ENCODE peak calls at places on chromosomes 11 and 22, in seven cellular contexts. G, Y, L, R, S, J and C are unnamed samples.
A peak's percentile ranks its signal among the peaks of the same experiment; 100 is the strongest.

GRCh38 chr22:17109113-17109865 is 11.9 kb downstream of the TMEM121B start:
- DNase-seq in R (no peak), S (no peak), G (no peak), Y (no peak), J (no peak), L (no peak), C (no peak)

GRCh38 chr11:74672332-74672955 is 58.8 kb downstream of the CHRDL2 start:
- DNase-seq in L (no peak), Y (no peak), S (no peak), G (no peak), J (no peak), R (peak; percentile 15), C (no peak)

GRCh38 chr22:48372395-48372794 is 1455.3 kb downstream of the BRD1 start:
- DNase-seq in S (no peak), L (no peak), J (no peak), G (no peak), R (no peak), Y (no peak), C (no peak)

GRCh38 chr11:72195518-72195917 is 3.6 kb downstream of the FOLR1 start:
- DNase-seq in J (no peak), G (no peak), L (no peak), Y (no peak), S (no peak), R (no peak), C (no peak)

GRCh38 chr22:35023692-35024363 is 42.1 kb upstream of the ISX start:
- DNase-seq in G (peak; percentile 45), Y (peak; percentile 96), L (peak; percentile 92), R (no peak), S (peak; percentile 96), J (peak; percentile 26), C (peak; percentile 81)

GRCh38 chr11:132114185-132114584 is 743.8 kb downstream of the NTM start:
- DNase-seq in L (peak; percentile 26), S (peak; percentile 49), J (no peak), Y (peak; percentile 50), G (peak; percentile 21), R (peak; percentile 21), C (peak; percentile 19)

GRCh38 chr11:134401825-134402809 is 9.9 kb downstream of the B3GAT1 start:
- DNase-seq in L (no peak), R (no peak), S (no peak), G (no peak), Y (no peak), J (no peak), C (no peak)

GRCh38 chr22:49547751-49548239 is 279.9 kb downstream of the BRD1 start:
- DNase-seq in S (no peak), R (no peak), L (no peak), J (no peak), Y (no peak), G (no peak), C (no peak)

GRCh38 chr22:20657963-20658362 is 116.0 kb upstream of the SERPIND1 start:
- DNase-seq in R (no peak), G (no peak), Y (no peak), J (no peak), S (no peak), L (no peak), C (no peak)

GRCh38 chr11:78365381-78365792 is 52.2 kb downstream of the GAB2 start:
- DNase-seq in Y (no peak), G (no peak), J (no peak), L (no peak), R (peak; percentile 33), S (no peak), C (peak; percentile 12)

GRCh38 chr22:31199187-31199586 is 12.9 kb upstream of the LIMK2 start:
- DNase-seq in G (no peak), Y (no peak), S (no peak), R (no peak), J (no peak), L (no peak), C (no peak)

GRCh38 chr11:33687733-33688479 is 12.7 kb downstream of the C11orf91 start:
- DNase-seq in G (peak; percentile 70), S (peak; percentile 58), R (peak; percentile 57), Y (peak; percentile 66), L (peak; percentile 65), J (no peak), C (peak; percentile 41)

GRCh38 chr11:123211134-123211879 is 16.3 kb upstream of the CLMP start:
- DNase-seq in J (no peak), S (no peak), Y (no peak), L (no peak), R (no peak), G (no peak), C (no peak)

GRCh38 chr11:12489246-12489772 is 111.9 kb downstream of the PARVA start:
- DNase-seq in J (no peak), Y (no peak), R (no peak), G (no peak), S (no peak), L (no peak), C (no peak)

GRCh38 chr11:12480401-12480800 is 103.0 kb downstream of the PARVA start:
- DNase-seq in R (no peak), J (no peak), S (no peak), G (no peak), Y (no peak), L (no peak), C (no peak)

GRCh38 chr11:12482839-12483238 is 105.5 kb downstream of the PARVA start:
- DNase-seq in G (peak; percentile 39), S (no peak), J (no peak), R (no peak), L (no peak), Y (no peak), C (no peak)

GRCh38 chr11:12483604-12484003 is 106.2 kb downstream of the PARVA start:
- DNase-seq in J (no peak), L (no peak), Y (no peak), G (no peak), R (no peak), S (no peak), C (no peak)

DNA sequence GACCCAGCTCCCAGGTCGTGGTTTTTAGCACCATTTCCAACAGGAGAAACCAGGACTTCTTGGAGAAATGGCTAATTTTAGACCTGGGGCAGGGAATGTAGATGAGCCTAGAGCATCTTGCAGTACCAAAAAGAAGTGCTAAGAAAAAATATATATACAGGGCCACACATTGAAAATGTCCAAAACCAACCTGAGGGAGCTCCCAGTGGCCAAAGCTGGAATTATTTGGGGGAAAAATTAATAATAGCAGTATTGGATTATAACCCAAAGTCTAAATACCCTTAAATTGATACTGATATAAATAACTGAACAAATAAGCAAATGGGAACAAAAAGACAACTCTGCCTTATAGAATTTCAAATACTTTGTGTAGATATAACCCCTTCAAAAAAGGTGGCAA is 108.0 kb downstream of the PARVA start:
- DNase-seq in S (no peak), J (no peak), Y (no peak), G (no peak), R (peak; percentile 6), L (no peak), C (no peak)
- TF ChIP-seq CTCF in S (peak; percentile 38), J (no peak), Y (peak; percentile 17), G (peak; percentile 32), R (peak; percentile 80), L (peak; percentile 49), C (peak; percentile 50)

GRCh38 chr11:71095294-71095850 is 157.0 kb downstream of the SHANK2 start:
- DNase-seq in Y (no peak), R (no peak), L (no peak), J (no peak), G (no peak), S (no peak), C (no peak)

GRCh38 chr11:71094296-71095077 is 157.9 kb downstream of the SHANK2 start:
- DNase-seq in J (no peak), L (no peak), R (no peak), Y (no peak), S (no peak), G (no peak), C (no peak)

GRCh38 chr11:71096751-71097388 is 155.5 kb downstream of the SHANK2 start:
- DNase-seq in S (no peak), Y (no peak), J (no peak), R (no peak), L (no peak), G (no peak), C (no peak)

GRCh38 chr11:71098776-71099175 is 153.6 kb downstream of the SHANK2 start:
- DNase-seq in J (no peak), Y (no peak), L (no peak), G (no peak), S (no peak), R (no peak), C (no peak)

DNA sequence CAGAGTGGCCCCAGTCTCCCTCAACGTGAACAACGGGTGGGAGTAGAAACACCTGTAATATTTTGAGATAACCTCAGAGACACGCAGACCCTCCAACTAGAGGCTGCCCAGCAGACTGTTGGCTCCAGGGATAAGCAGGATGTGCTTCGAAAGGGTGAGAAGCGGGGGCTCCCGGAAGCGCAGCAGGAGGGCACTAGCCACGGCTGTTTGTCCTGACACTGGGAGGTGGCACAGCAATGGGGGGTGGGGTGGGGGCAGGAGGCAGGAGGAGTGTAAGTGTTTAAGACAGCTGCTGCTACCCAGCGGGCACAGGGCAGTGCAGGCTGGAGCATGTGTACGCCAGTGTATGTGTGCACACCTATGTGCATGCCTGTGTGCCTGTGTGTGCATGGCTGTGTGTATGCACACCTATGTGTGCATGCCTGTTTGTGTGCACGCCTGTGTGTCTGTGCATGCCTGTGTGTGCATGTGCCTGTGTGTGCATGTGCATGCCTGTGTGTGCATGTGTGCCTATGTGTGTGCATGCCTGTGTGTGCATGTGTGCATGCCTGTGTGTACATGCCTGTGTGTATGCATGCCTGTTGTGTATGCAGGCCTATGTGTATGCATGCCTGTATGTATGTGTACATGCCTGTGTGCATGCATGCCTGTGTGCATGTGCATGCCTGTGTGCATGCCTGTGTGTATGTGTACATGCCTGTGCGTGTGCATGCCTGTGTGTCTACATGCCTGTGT is 154.7 kb downstream of the SHANK2 start:
- DNase-seq in R (no peak), L (no peak), J (no peak), S (no peak), G (no peak), Y (no peak), C (no peak)
- TF ChIP-seq CTCF in R (no peak), L (no peak), J (no peak), S (no peak), G (no peak), Y (no peak), C (no peak)

GRCh38 chr11:58658553-58659080 is 36.2 kb downstream of the CNTF start:
- DNase-seq in G (no peak), Y (no peak), J (no peak), S (no peak), R (no peak), L (no peak), C (no peak)
- TF ChIP-seq CTCF in G (no peak), Y (no peak), J (no peak), S (no peak), R (no peak), L (no peak), C (no peak)

GRCh38 chr11:113782134-113782533 is 2.5 kb downstream of the CLDN25 start:
- DNase-seq in Y (no peak), G (no peak), S (no peak), R (no peak), L (no peak), J (no peak), C (no peak)

GRCh38 chr11:113781682-113782081 is 2.1 kb downstream of the CLDN25 start:
- DNase-seq in L (no peak), G (no peak), S (no peak), R (no peak), J (no peak), Y (no peak), C (no peak)

GRCh38 chr11:113774174-113774503 is 647 bp upstream of the ZW10 start:
- DNase-seq in R (no peak), J (no peak), S (no peak), G (no peak), L (no peak), Y (no peak), C (no peak)

GRCh38 chr11:113779496-113779895 is at the start of gene CLDN25:
- DNase-seq in J (no peak), G (no peak), S (no peak), Y (no peak), R (no peak), L (no peak), C (no peak)

GRCh38 chr11:113778111-113778910 is 1.3 kb upstream of the CLDN25 start:
- DNase-seq in Y (no peak), R (peak; percentile 79), L (no peak), S (no peak), J (no peak), G (peak; percentile 11), C (no peak)
- TF ChIP-seq CTCF in Y (no peak), R (no peak), L (no peak), S (no peak), J (no peak), G (no peak), C (no peak)